ENCODE peak calls at places on chromosomes 3 and 15, in four cellular contexts. R is thoracic aorta, U is endothelial cell, J is AG10803. I is an unnamed sample.

GRCh38 chr15:78389356-78389755 is 48.7 kb upstream of the IREB2 start:
- DNase-seq in R (no peak), U (no peak), J (peak; percentile 76), I (no peak)

GRCh38 chr15:96355561-96356129 is 25.1 kb downstream of the NR2F2 start:
- DNase-seq in R (no peak), U (no peak), J (no peak), I (no peak)

GRCh38 chr3:181712505-181713299 is 977 bp downstream of the SOX2 start:
- DNase-seq in R (no peak), U (peak; percentile 56), J (no peak), I (peak; percentile 75)

GRCh38 chr3:145900056-145900829 is 260.7 kb downstream of the PLOD2 start:
- DNase-seq in R (no peak), U (no peak), J (no peak), I (peak; percentile 42)

GRCh38 chr3:138062626-138063025 is 52.7 kb downstream of the CLDN18 start:
- DNase-seq in R (no peak), U (no peak), J (peak; percentile 57), I (no peak)

GRCh38 chr15:47711654-47712053 is 5.7 kb upstream of the SEMA6D start:
- DNase-seq in R (no peak), U (no peak), J (peak; percentile 6), I (no peak)

GRCh38 chr3:64792458-64792857 is 104.7 kb upstream of the ADAMTS9 start:
- DNase-seq in R (no peak), U (no peak), J (no peak), I (no peak)

GRCh38 chr3:46716461-46717441 is 918 bp downstream of the PRSS50 start:
- DNase-seq in R (no peak), U (no peak), J (no peak), I (no peak)

GRCh38 chr15:75455982-75456531 is 4.6 kb upstream of the SIN3A start:
- DNase-seq in R (no peak), U (peak; percentile 37), J (peak; percentile 49), I (no peak)

GRCh38 chr3:128709506-128710210 is 16.3 kb upstream of the RAB7A start:
- DNase-seq in R (no peak), U (no peak), J (no peak), I (peak; percentile 65)

GRCh38 chr15:76346666-76347506 is 10.3 kb downstream of the ISL2 start:
- DNase-seq in R (no peak), U (no peak), J (no peak), I (peak; percentile 63)

GRCh38 chr3:46731795-46732194 is 14.1 kb upstream of the PRSS50 start:
- DNase-seq in R (no peak), U (no peak), J (no peak), I (no peak)

GRCh38 chr15:80351211-80351610 is 53.0 kb upstream of the ARNT2 start:
- DNase-seq in R (no peak), U (no peak), J (no peak), I (no peak)

GRCh38 chr15:43872416-43873020 is 45.7 kb downstream of the WDR76 start:
- DNase-seq in R (no peak), U (peak; percentile 70), J (peak; percentile 83), I (peak; percentile 44)

GRCh38 chr3:185825639-185826481 is 1.0 kb upstream of the IGF2BP2 start:
- DNase-seq in R (no peak), U (peak; percentile 58), J (peak; percentile 34), I (peak; percentile 67)

GRCh38 chr3:63349583-63350177 is 71.6 kb downstream of the SYNPR start:
- DNase-seq in R (no peak), U (peak; percentile 58), J (peak; percentile 71), I (peak; percentile 69)

GRCh38 chr3:45528429-45528828 is 66.1 kb upstream of the LIMD1 start:
- DNase-seq in R (no peak), U (no peak), J (peak; percentile 39), I (no peak)

GRCh38 chr3:116445291-116445841 is at the start of gene LSAMP:
- DNase-seq in R (no peak), U (peak; percentile 47), J (peak; percentile 23), I (peak; percentile 68)

GRCh38 chr3:14222900-14223594 is 44.4 kb downstream of the LSM3 start:
- DNase-seq in R (no peak), U (no peak), J (peak; percentile 58), I (no peak)

GRCh38 chr3:113255100-113255853 is 43.9 kb downstream of the BOC start:
- DNase-seq in R (no peak), U (no peak), J (no peak), I (no peak)

GRCh38 chr3:170809975-170810357 is 60.0 kb downstream of the RPL22L1 start:
- DNase-seq in R (no peak), U (no peak), J (peak; percentile 68), I (no peak)

GRCh38 chr3:128426128-128426921 is 40.4 kb downstream of the DNAJB8 start:
- DNase-seq in R (no peak), U (peak; percentile 84), J (peak; percentile 12), I (peak; percentile 80)

GRCh38 chr3:63352008-63352279 is 73.8 kb downstream of the SYNPR start:
- DNase-seq in R (no peak), U (no peak), J (no peak), I (no peak)

GRCh38 chr3:100844063-100844936 is 135.0 kb downstream of the TFG start:
- DNase-seq in R (no peak), U (no peak), J (no peak), I (no peak)

GRCh38 chr15:85475317-85475701 is 94.9 kb downstream of the AKAP13 start:
- DNase-seq in R (no peak), U (no peak), J (peak; percentile 43), I (no peak)

GRCh38 chr15:85470549-85471271 is 90.3 kb downstream of the AKAP13 start:
- DNase-seq in R (no peak), U (no peak), J (no peak), I (no peak)

GRCh38 chr15:85473455-85473854 is 93.1 kb downstream of the AKAP13 start:
- DNase-seq in R (no peak), U (no peak), J (peak; percentile 39), I (no peak)

GRCh38 chr15:85474700-85475316 is 94.4 kb downstream of the AKAP13 start:
- DNase-seq in R (no peak), U (no peak), J (peak; percentile 12), I (no peak)

GRCh38 chr15:85472349-85472748 is 91.9 kb downstream of the AKAP13 start:
- DNase-seq in R (no peak), U (no peak), J (no peak), I (no peak)
- TF ChIP-seq CTCF in R (no peak), U (no peak), J (no peak), I (no peak)

DNA sequence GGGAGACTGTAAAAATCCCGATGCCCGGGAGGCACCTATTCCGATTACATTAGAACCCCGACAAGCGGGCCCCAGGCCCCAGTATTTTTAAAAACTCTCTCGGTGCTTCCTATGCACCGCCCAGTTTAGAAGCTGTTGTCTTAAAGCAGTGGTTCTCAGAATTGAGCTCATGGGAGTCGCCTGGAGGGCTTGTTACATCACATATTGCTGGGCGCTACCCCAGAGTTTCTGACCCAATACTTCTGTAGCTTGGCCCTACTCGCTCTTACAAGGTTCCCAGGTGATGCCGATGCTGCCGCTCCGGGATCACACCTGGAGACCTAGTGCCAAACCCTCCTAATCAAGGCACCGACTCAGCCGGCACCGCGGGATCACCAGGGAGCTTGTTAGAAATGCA is 35.2 kb downstream of the CPN2 start:
- DNase-seq in R (no peak), U (no peak), J (peak; percentile 37), I (no peak)
- TF ChIP-seq CTCF in R (no peak), U (peak; percentile 40), J (no peak), I (peak; percentile 46)

GRCh38 chr3:189170559-189170958 is 1.2 kb upstream of the TPRG1 start:
- DNase-seq in R (no peak), U (no peak), J (no peak), I (no peak)

GRCh38 chr3:189167027-189167766 is 4.6 kb upstream of the TPRG1 start:
- DNase-seq in R (no peak), U (no peak), J (no peak), I (no peak)

GRCh38 chr3:189168711-189169110 is 3.1 kb upstream of the TPRG1 start:
- DNase-seq in R (no peak), U (no peak), J (no peak), I (no peak)

GRCh38 chr3:189171707-189172106 is at the start of gene TPRG1:
- DNase-seq in R (no peak), U (no peak), J (no peak), I (no peak)

DNA sequence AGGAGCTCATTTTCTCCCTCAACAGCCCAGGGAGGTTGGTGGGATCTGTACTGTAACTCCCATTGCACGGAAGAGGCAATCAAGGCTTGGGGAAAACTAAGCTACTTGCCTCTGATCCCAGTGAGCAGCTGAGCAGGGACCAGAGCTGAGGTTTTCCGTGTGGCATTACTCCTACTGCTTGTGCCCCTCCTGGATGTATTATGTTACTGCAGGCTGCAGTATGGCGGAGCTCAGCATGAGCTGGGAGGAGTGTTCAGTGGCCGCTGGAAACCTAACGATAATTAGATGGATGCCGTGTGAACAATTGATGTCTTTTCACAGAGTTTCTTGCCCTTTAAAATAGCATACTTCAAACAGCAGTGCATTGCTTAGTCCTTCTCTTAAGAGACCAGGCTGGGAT is 2.0 kb upstream of the TPRG1 start:
- DNase-seq in R (no peak), U (no peak), J (no peak), I (no peak)
- TF ChIP-seq CTCF in R (no peak), U (no peak), J (no peak), I (peak; percentile 64)

DNA sequence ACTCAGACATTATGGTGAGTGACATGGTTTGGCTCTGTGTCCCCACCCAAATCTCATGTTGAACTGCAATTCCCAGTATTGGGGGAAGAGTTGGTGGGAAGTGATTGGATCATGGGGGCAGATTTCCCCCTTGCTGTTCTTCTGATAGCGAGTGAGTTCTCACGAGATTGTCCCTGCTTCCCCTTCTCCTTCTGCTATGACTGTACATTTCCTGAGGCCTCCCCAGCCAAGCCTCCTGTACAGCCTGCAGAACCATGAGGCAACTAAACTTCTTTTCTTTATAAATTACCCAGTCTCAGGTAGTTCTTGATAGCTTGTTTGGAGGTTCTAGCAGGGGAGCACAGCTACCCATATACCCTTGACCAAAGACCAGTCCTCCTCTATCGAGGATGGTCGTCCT is 45.9 kb downstream of the ADAM10 start:
- DNase-seq in R (no peak), U (no peak), J (no peak), I (no peak)
- TF ChIP-seq CTCF in R (no peak), U (no peak), J (no peak), I (no peak)

GRCh38 chr3:151067158-151067557 is 18.3 kb upstream of the MED12L start:
- DNase-seq in R (no peak), U (no peak), J (no peak), I (no peak)
- TF ChIP-seq CTCF in R (no peak), U (no peak), J (peak; percentile 18), I (no peak)

GRCh38 chr3:76405196-76405595 is 619.8 kb upstream of the ZNF717 start:
- DNase-seq in R (no peak), U (no peak), J (no peak), I (no peak)
- TF ChIP-seq CTCF in R (no peak), U (no peak), J (no peak), I (no peak)

DNA sequence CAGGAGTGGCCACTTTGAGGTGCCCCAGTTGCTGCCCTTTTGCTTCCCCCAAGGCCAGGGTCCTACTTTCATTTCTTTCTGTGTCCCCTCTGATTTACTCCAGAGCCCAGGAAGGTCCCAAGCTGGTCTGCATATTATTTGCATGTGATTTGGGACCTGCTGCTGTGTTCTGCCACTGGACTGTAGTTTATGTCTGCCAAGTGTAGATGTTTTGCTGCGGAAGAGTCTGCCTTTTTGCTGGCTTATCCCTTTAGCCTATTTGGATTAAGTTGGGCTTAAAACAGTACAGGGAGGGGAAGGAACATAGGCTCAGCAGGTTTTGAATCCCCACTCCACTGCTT is 21.4 kb downstream of the NOX5 start:
- DNase-seq in R (no peak), U (no peak), J (no peak), I (no peak)
- TF ChIP-seq CTCF in R (no peak), U (no peak), J (no peak), I (no peak)

I was measured in glutamatergic neuron.